ENCODE peak calls at places on chromosomes 7 and 10, in six cellular contexts. R, Y, B, U, O and T are unnamed samples.

GRCh38 chr7:114718861-114719260 is 203.0 kb upstream of the MDFIC start:
- DNase-seq in R (no peak), Y (no peak), B (no peak), U (no peak), O (no peak), T (no peak)

GRCh38 chr10:19048901-19049300 is 300 bp downstream of the MALRD1 start:
- DNase-seq in R (no peak), Y (no peak), B (no peak), U (no peak), O (no peak), T (peak)

GRCh38 chr7:123675092-123675473 is 19.4 kb downstream of the LMOD2 start:
- DNase-seq in R (no peak), Y (no peak), B (no peak), U (no peak), O (no peak), T (no peak)

GRCh38 chr10:124459395-124459794 is 2.2 kb upstream of the LHPP start:
- DNase-seq in R (no peak), Y (no peak), B (no peak), U (no peak), O (no peak), T (no peak)

GRCh38 chr10:32893431-32893830 is 64.6 kb downstream of the ITGB1 start:
- DNase-seq in R (peak), Y (no peak), B (no peak), U (no peak), O (no peak), T (peak)

GRCh38 chr7:22945584-22945983 is 68.3 kb downstream of the HYCC1 start:
- DNase-seq in R (no peak), Y (no peak), B (no peak), U (no peak), O (no peak), T (no peak)

GRCh38 chr10:74991435-74991834 is 120.0 kb upstream of the SAMD8 start:
- DNase-seq in R (peak), Y (no peak), B (no peak), U (no peak), O (no peak), T (peak)

GRCh38 chr10:31724296-31724695 is 204.3 kb downstream of the ARHGAP12 start:
- DNase-seq in R (no peak), Y (no peak), B (no peak), U (no peak), O (no peak), T (no peak)

GRCh38 chr10:63120554-63120953 is 12.6 kb upstream of the NRBF2 start:
- DNase-seq in R (no peak), Y (no peak), B (no peak), U (no peak), O (no peak), T (peak)

GRCh38 chr10:48547061-48547895 is 57.6 kb downstream of the ARHGAP22 start:
- DNase-seq in R (no peak), Y (no peak), B (no peak), U (no peak), O (no peak), T (no peak)

GRCh38 chr7:116170180-116170579 is 40.2 kb upstream of the TES start:
- DNase-seq in R (no peak), Y (no peak), B (no peak), U (no peak), O (no peak), T (no peak)

GRCh38 chr10:56586391-56586790 is 225.3 kb upstream of the ZWINT start:
- DNase-seq in R (peak), Y (no peak), B (no peak), U (no peak), O (no peak), T (peak)

GRCh38 chr7:106056513-106057203 is 55.5 kb downstream of the SYPL1 start:
- DNase-seq in R (peak), Y (peak), B (peak), U (peak), O (peak), T (peak)

GRCh38 chr7:144869072-144869471 is 33.2 kb upstream of the TPK1 start:
- DNase-seq in R (no peak), Y (no peak), B (no peak), U (no peak), O (no peak), T (no peak)

GRCh38 chr7:142391191-142391992 is 133.5 kb upstream of the PRSS58 start:
- DNase-seq in R (peak), Y (no peak), B (peak), U (peak), O (no peak), T (peak)